ENCODE peak calls at places on chromosomes 4 and X, in seven cellular contexts. One of them, this sample, is unnamed.

GRCh38 chrX:52870041-52870440 is 2.2 kb upstream of the XAGE3 start:
- DNase-seq in MM.1S: no peak
- DNase-seq in psoas muscle: no peak
- DNase-seq in kidney: no peak
- DNase-seq in right lobe of liver: no peak
- DNase-seq in GM23338: no peak
- DNase-seq in astrocyte: no peak
- DNase-seq in this sample: no peak

GRCh38 chr4:114598191-114599121 is at the start of gene UGT8:
- DNase-seq in GM23338: peak
- DNase-seq in astrocyte: peak
- DNase-seq in kidney: peak
- DNase-seq in right lobe of liver: peak
- DNase-seq in psoas muscle: peak
- DNase-seq in MM.1S: no peak
- DNase-seq in this sample: peak

GRCh38 chr4:6205584-6205965 is 5.2 kb upstream of the JAKMIP1 start:
- DNase-seq in astrocyte: no peak
- DNase-seq in right lobe of liver: no peak
- DNase-seq in GM23338: no peak
- DNase-seq in psoas muscle: no peak
- DNase-seq in MM.1S: no peak
- DNase-seq in kidney: peak
- DNase-seq in this sample: no peak

GRCh38 chr4:38752393-38752961 is 30.3 kb downstream of the TLR10 start:
- DNase-seq in MM.1S: peak
- DNase-seq in astrocyte: peak
- DNase-seq in GM23338: no peak
- DNase-seq in right lobe of liver: no peak
- DNase-seq in psoas muscle: no peak
- DNase-seq in kidney: no peak
- DNase-seq in this sample: no peak

GRCh38 chrX:142204522-142205433 is at the start of gene MAGEC2:
- DNase-seq in MM.1S: no peak
- DNase-seq in GM23338: no peak
- DNase-seq in kidney: no peak
- DNase-seq in astrocyte: no peak
- DNase-seq in psoas muscle: no peak
- DNase-seq in right lobe of liver: no peak
- DNase-seq in this sample: no peak

GRCh38 chr4:169492436-169493163 is 119.8 kb downstream of the NEK1 start:
- DNase-seq in MM.1S: peak
- DNase-seq in kidney: no peak
- DNase-seq in right lobe of liver: no peak
- DNase-seq in psoas muscle: peak
- DNase-seq in GM23338: peak
- DNase-seq in astrocyte: peak
- DNase-seq in this sample: peak

GRCh38 chr4:156949373-156949814 is 22.2 kb downstream of the PDGFC start:
- DNase-seq in MM.1S: no peak
- DNase-seq in psoas muscle: no peak
- DNase-seq in kidney: no peak
- DNase-seq in astrocyte: peak
- DNase-seq in GM23338: no peak
- DNase-seq in right lobe of liver: no peak
- DNase-seq in this sample: peak

GRCh38 chr4:99649778-99650177 is 7.8 kb downstream of the C4orf54 start:
- DNase-seq in MM.1S: no peak
- DNase-seq in psoas muscle: peak
- DNase-seq in right lobe of liver: no peak
- DNase-seq in GM23338: no peak
- DNase-seq in astrocyte: no peak
- DNase-seq in kidney: peak
- DNase-seq in this sample: no peak

GRCh38 chr4:54527532-54527931 is 130.2 kb upstream of the KIT start:
- DNase-seq in GM23338: peak
- DNase-seq in MM.1S: no peak
- DNase-seq in psoas muscle: no peak
- DNase-seq in right lobe of liver: no peak
- DNase-seq in kidney: no peak
- DNase-seq in astrocyte: no peak
- DNase-seq in this sample: no peak

GRCh38 chr4:174929346-174929745 is 11.2 kb downstream of the ADAM29 start:
- DNase-seq in astrocyte: no peak
- DNase-seq in kidney: peak
- DNase-seq in GM23338: peak
- DNase-seq in psoas muscle: no peak
- DNase-seq in MM.1S: no peak
- DNase-seq in right lobe of liver: no peak
- DNase-seq in this sample: no peak

GRCh38 chr4:38509551-38509950 is 154.4 kb upstream of the KLF3 start:
- DNase-seq in right lobe of liver: no peak
- DNase-seq in GM23338: no peak
- DNase-seq in psoas muscle: no peak
- DNase-seq in MM.1S: no peak
- DNase-seq in astrocyte: no peak
- DNase-seq in kidney: no peak
- DNase-seq in this sample: no peak

GRCh38 chr4:151842430-151843079 is 81.7 kb upstream of the GATB start:
- DNase-seq in GM23338: no peak
- DNase-seq in psoas muscle: no peak
- DNase-seq in kidney: no peak
- DNase-seq in right lobe of liver: no peak
- DNase-seq in astrocyte: no peak
- DNase-seq in MM.1S: no peak
- DNase-seq in this sample: no peak

GRCh38 chr4:142474398-142475087 is 371.6 kb downstream of the INPP4B start:
- DNase-seq in right lobe of liver: no peak
- DNase-seq in kidney: no peak
- DNase-seq in astrocyte: peak
- DNase-seq in MM.1S: peak
- DNase-seq in psoas muscle: no peak
- DNase-seq in GM23338: no peak
- DNase-seq in this sample: peak

GRCh38 chrX:3549442-3549875 is 164.0 kb downstream of the PRKX start:
- DNase-seq in kidney: no peak
- DNase-seq in GM23338: peak
- DNase-seq in psoas muscle: no peak
- DNase-seq in right lobe of liver: no peak
- DNase-seq in astrocyte: no peak
- DNase-seq in MM.1S: no peak
- DNase-seq in this sample: no peak

GRCh38 chr4:184349283-184350039 is 124.9 kb downstream of the IRF2 start:
- DNase-seq in GM23338: no peak
- DNase-seq in right lobe of liver: no peak
- DNase-seq in MM.1S: peak
- DNase-seq in kidney: no peak
- DNase-seq in psoas muscle: no peak
- DNase-seq in astrocyte: no peak
- DNase-seq in this sample: no peak

GRCh38 chr4:67436742-67437141 is 108.6 kb downstream of the CENPC start:
- DNase-seq in astrocyte: peak
- DNase-seq in psoas muscle: no peak
- DNase-seq in MM.1S: no peak
- DNase-seq in right lobe of liver: no peak
- DNase-seq in GM23338: no peak
- DNase-seq in kidney: no peak
- DNase-seq in this sample: no peak

GRCh38 chrX:117327306-117327705 is 789.3 kb downstream of the KLHL13 start:
- DNase-seq in GM23338: peak
- DNase-seq in psoas muscle: no peak
- DNase-seq in MM.1S: no peak
- DNase-seq in astrocyte: no peak
- DNase-seq in kidney: no peak
- DNase-seq in right lobe of liver: no peak
- DNase-seq in this sample: no peak

GRCh38 chrX:28920141-28920540 is 332.9 kb downstream of the IL1RAPL1 start:
- DNase-seq in GM23338: no peak
- DNase-seq in astrocyte: no peak
- DNase-seq in kidney: no peak
- DNase-seq in right lobe of liver: no peak
- DNase-seq in psoas muscle: no peak
- DNase-seq in MM.1S: no peak
- DNase-seq in this sample: no peak

GRCh38 chr4:25377572-25377882 is 464 bp downstream of the ANAPC4 start:
- DNase-seq in GM23338: no peak
- DNase-seq in astrocyte: no peak
- DNase-seq in MM.1S: peak
- DNase-seq in kidney: no peak
- DNase-seq in psoas muscle: peak
- DNase-seq in right lobe of liver: peak
- DNase-seq in this sample: no peak

GRCh38 chrX:135408794-135409193 is 12.9 kb upstream of the SMIM10L2A start:
- DNase-seq in right lobe of liver: no peak
- DNase-seq in kidney: no peak
- DNase-seq in psoas muscle: no peak
- DNase-seq in MM.1S: no peak
- DNase-seq in GM23338: no peak
- DNase-seq in astrocyte: no peak
- DNase-seq in this sample: no peak

GRCh38 chr4:20698382-20698781 is 1.9 kb upstream of the PACRGL start:
- DNase-seq in MM.1S: no peak
- DNase-seq in right lobe of liver: no peak
- DNase-seq in GM23338: no peak
- DNase-seq in astrocyte: no peak
- DNase-seq in psoas muscle: no peak
- DNase-seq in kidney: no peak
- DNase-seq in this sample: no peak

GRCh38 chr4:121822047-121822446 is 1.6 kb downstream of the CCNA2 start:
- DNase-seq in astrocyte: no peak
- DNase-seq in MM.1S: no peak
- DNase-seq in psoas muscle: no peak
- DNase-seq in GM23338: no peak
- DNase-seq in right lobe of liver: no peak
- DNase-seq in kidney: no peak
- DNase-seq in this sample: no peak
- H3K27ac ChIP-seq in astrocyte: peak
- H3K27ac ChIP-seq in MM.1S: no peak
- H3K27ac ChIP-seq in psoas muscle: no peak
- H3K27ac ChIP-seq in GM23338: no peak
- H3K27ac ChIP-seq in right lobe of liver: no peak
- H3K27ac ChIP-seq in kidney: no peak
- H3K27ac ChIP-seq in this sample: no peak

GRCh38 chrX:55907968-55908607 is 190.5 kb downstream of the RRAGB start:
- DNase-seq in GM23338: peak
- DNase-seq in right lobe of liver: no peak
- DNase-seq in MM.1S: peak
- DNase-seq in psoas muscle: peak
- DNase-seq in astrocyte: no peak
- DNase-seq in kidney: peak
- DNase-seq in this sample: peak
- TF ChIP-seq CTCF in GM23338: peak
- TF ChIP-seq CTCF in right lobe of liver: peak
- TF ChIP-seq CTCF in MM.1S: peak
- TF ChIP-seq CTCF in psoas muscle: peak
- TF ChIP-seq CTCF in astrocyte: peak
- TF ChIP-seq CTCF in kidney: peak
- TF ChIP-seq CTCF in this sample: peak

GRCh38 chr4:171583790-171584189 is 229.4 kb upstream of the GALNTL6 start:
- DNase-seq in psoas muscle: no peak
- DNase-seq in astrocyte: no peak
- DNase-seq in kidney: no peak
- DNase-seq in right lobe of liver: no peak
- DNase-seq in GM23338: no peak
- DNase-seq in MM.1S: no peak
- DNase-seq in this sample: no peak

GRCh38 chr4:171588146-171588545 is 225.1 kb upstream of the GALNTL6 start:
- DNase-seq in MM.1S: no peak
- DNase-seq in psoas muscle: no peak
- DNase-seq in astrocyte: no peak
- DNase-seq in GM23338: no peak
- DNase-seq in right lobe of liver: no peak
- DNase-seq in kidney: no peak
- DNase-seq in this sample: no peak

GRCh38 chr4:171582961-171583581 is 230.1 kb upstream of the GALNTL6 start:
- DNase-seq in kidney: no peak
- DNase-seq in astrocyte: no peak
- DNase-seq in right lobe of liver: no peak
- DNase-seq in GM23338: no peak
- DNase-seq in MM.1S: no peak
- DNase-seq in psoas muscle: no peak
- DNase-seq in this sample: no peak

GRCh38 chr4:171594293-171594692 is 218.9 kb upstream of the GALNTL6 start:
- DNase-seq in MM.1S: no peak
- DNase-seq in astrocyte: no peak
- DNase-seq in GM23338: peak
- DNase-seq in kidney: no peak
- DNase-seq in psoas muscle: no peak
- DNase-seq in right lobe of liver: no peak
- DNase-seq in this sample: no peak

GRCh38 chr4:171588764-171589163 is 224.4 kb upstream of the GALNTL6 start:
- DNase-seq in psoas muscle: no peak
- DNase-seq in MM.1S: no peak
- DNase-seq in right lobe of liver: no peak
- DNase-seq in kidney: no peak
- DNase-seq in GM23338: no peak
- DNase-seq in astrocyte: no peak
- DNase-seq in this sample: no peak
- H3K27ac ChIP-seq in psoas muscle: no peak
- H3K27ac ChIP-seq in MM.1S: no peak
- H3K27ac ChIP-seq in right lobe of liver: no peak
- H3K27ac ChIP-seq in kidney: no peak
- H3K27ac ChIP-seq in GM23338: no peak
- H3K27ac ChIP-seq in astrocyte: no peak
- H3K27ac ChIP-seq in this sample: no peak

DNA sequence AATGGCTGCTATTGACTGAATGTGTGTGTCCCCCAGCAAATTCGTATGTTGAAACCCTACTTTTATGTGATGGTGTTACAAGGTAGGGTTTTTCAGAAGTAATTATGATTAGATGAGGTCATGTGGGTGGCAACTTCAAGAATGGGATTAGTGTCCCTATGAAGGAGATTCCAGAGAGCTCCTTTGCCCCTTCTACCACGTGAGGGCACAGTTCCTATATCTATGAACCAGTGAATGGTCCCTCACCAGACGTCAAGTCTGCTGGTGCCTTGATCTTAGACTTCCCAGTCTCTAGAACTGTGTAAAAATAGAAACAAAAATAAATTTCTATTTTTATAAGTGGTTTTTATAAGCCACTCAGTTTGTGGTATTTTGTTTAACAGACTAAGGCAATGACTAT is 1137.6 kb upstream of the IGFBP7 start:
- DNase-seq in MM.1S: peak
- DNase-seq in psoas muscle: no peak
- DNase-seq in right lobe of liver: no peak
- DNase-seq in astrocyte: no peak
- DNase-seq in kidney: no peak
- DNase-seq in GM23338: peak
- DNase-seq in this sample: peak
- TF ChIP-seq CTCF in MM.1S: peak
- TF ChIP-seq CTCF in psoas muscle: no peak
- TF ChIP-seq CTCF in right lobe of liver: no peak
- TF ChIP-seq CTCF in astrocyte: no peak
- TF ChIP-seq CTCF in kidney: no peak
- TF ChIP-seq CTCF in GM23338: peak
- TF ChIP-seq CTCF in this sample: peak

GRCh38 chr4:143515905-143516304 is 2.4 kb downstream of the SMARCA5 start:
- DNase-seq in kidney: no peak
- DNase-seq in GM23338: no peak
- DNase-seq in MM.1S: no peak
- DNase-seq in psoas muscle: no peak
- DNase-seq in astrocyte: no peak
- DNase-seq in right lobe of liver: no peak
- DNase-seq in this sample: no peak
- H3K27ac ChIP-seq in kidney: no peak
- H3K27ac ChIP-seq in GM23338: no peak
- H3K27ac ChIP-seq in MM.1S: no peak
- H3K27ac ChIP-seq in psoas muscle: peak
- H3K27ac ChIP-seq in astrocyte: no peak
- H3K27ac ChIP-seq in right lobe of liver: no peak
- H3K27ac ChIP-seq in this sample: no peak